ENCODE peak calls at places on chromosomes 12 and 14, in four cellular contexts. C is activated CD8-positive, alpha-beta T cell treated with anti-CD3 and anti-CD28 coated beads for 36 hours; Y is gastrocnemius medialis; J is progenitor cell of endocrine pancreas. P is an unnamed sample.

GRCh38 chr12:25994901-25995625 is 36.6 kb downstream of the RASSF8 start:
- DNase-seq in C (no peak), Y (no peak), J (no peak), P (no peak)

GRCh38 chr12:100061814-100062213 is 77.1 kb upstream of the ANKS1B start:
- DNase-seq in C (no peak), J (no peak), Y (no peak), P (no peak)

GRCh38 chr12:55996201-55996714 is 818 bp upstream of the SUOX start:
- DNase-seq in C (peak; percentile 78), Y (peak; percentile 46), J (peak; percentile 29), P (peak; percentile 52)

GRCh38 chr12:68416826-68417225 is 84.7 kb upstream of the MDM1 start:
- DNase-seq in J (no peak), C (no peak), Y (no peak), P (no peak)

GRCh38 chr12:59149995-59150642 is 229.8 kb upstream of the LRIG3 start:
- DNase-seq in J (no peak), C (peak; percentile 5), Y (no peak), P (peak; percentile 44)

GRCh38 chr12:107593713-107594381 is 91.8 kb upstream of the PWP1 start:
- DNase-seq in C (no peak), J (no peak), Y (no peak), P (no peak)

GRCh38 chr12:76018111-76018510 is 13.5 kb downstream of the PHLDA1 start:
- DNase-seq in C (no peak), Y (no peak), J (no peak), P (no peak)

GRCh38 chr12:52172956-52173355 is 18.9 kb downstream of the KRT80 start:
- DNase-seq in Y (no peak), J (no peak), C (no peak), P (no peak)

GRCh38 chr12:3077572-3078081 is 448 bp downstream of the TSPAN9 start:
- DNase-seq in J (no peak), C (no peak), Y (no peak), P (no peak)

GRCh38 chr14:52801014-52801708 is 9.8 kb upstream of the GNPNAT1 start:
- DNase-seq in C (no peak), J (no peak), Y (no peak), P (no peak)

GRCh38 chr12:128920468-128920867 is 67.2 kb downstream of the GLT1D1 start:
- DNase-seq in J (no peak), C (no peak), Y (peak; percentile 71), P (peak; percentile 52)

GRCh38 chr12:131365821-131366260 is 345.0 kb upstream of the SFSWAP start:
- DNase-seq in Y (no peak), J (no peak), C (no peak), P (no peak)

GRCh38 chr14:101029668-101030290 is 126.3 kb upstream of the RTL1 start:
- DNase-seq in J (no peak), C (no peak), Y (peak; percentile 2), P (no peak)

GRCh38 chr14:101495827-101496778 is 65.2 kb upstream of the DIO3 start:
- DNase-seq in C (no peak), J (no peak), Y (no peak), P (peak; percentile 10)